ENCODE peak calls at places on chromosomes 1 and 21, in eight cellular contexts. M is ovary; A is left ventricle myocardium inferior; F is spleen; K is mammary epithelial cell; W is CD8-positive, alpha-beta memory T cell; S is Panc1; U is heart right ventricle. J is an unnamed sample. For H3K4me1, the result is how much of the 10 kb centered on the place peaks cover.

GRCh38 chr1:50774759-50775351 is 185.2 kb downstream of the FAF1 start:
- DNase-seq in K (peak), A (no peak), F (no peak), M (no peak), W (no peak), U (no peak), S (peak), J (no peak)

GRCh38 chr1:193121616-193122593 is at the start of gene CDC73:
- DNase-seq in S (peak), U (peak), W (peak), A (peak), K (peak), M (peak), F (peak), J (peak)

GRCh38 chr1:35808376-35809155 is 750 bp downstream of the AGO4 start:
- DNase-seq in S (no peak), U (peak), A (peak), F (peak), M (peak), K (peak), W (no peak), J (peak)

GRCh38 chr21:33261635-33262034 is 4.5 kb upstream of the IL10RB start:
- DNase-seq in F (no peak), K (no peak), W (no peak), A (no peak), M (no peak), U (no peak), S (no peak), J (peak)

GRCh38 chr1:94549706-94550105 is 8.1 kb upstream of the F3 start:
- DNase-seq in F (no peak), M (no peak), K (peak), S (no peak), A (no peak), U (no peak), W (no peak), J (no peak)

GRCh38 chr1:19079541-19079940 is 123.1 kb upstream of the IFFO2 start:
- DNase-seq in M (no peak), S (no peak), F (no peak), K (no peak), U (no peak), W (no peak), A (no peak), J (no peak)

GRCh38 chr1:42422672-42423236 is 33.1 kb downstream of the ZMYND12 start:
- DNase-seq in F (no peak), U (peak), S (no peak), A (no peak), W (no peak), K (no peak), M (no peak), J (no peak)

GRCh38 chr1:75677443-75677842 is 47.1 kb upstream of the ACADM start:
- DNase-seq in A (no peak), W (no peak), U (no peak), F (no peak), M (no peak), S (no peak), K (no peak), J (no peak)

GRCh38 chr1:23967871-23968270 is 8.2 kb downstream of the PNRC2 start:
- DNase-seq in M (no peak), F (no peak), W (no peak), S (no peak), U (no peak), K (no peak), A (no peak), J (no peak)

DNA sequence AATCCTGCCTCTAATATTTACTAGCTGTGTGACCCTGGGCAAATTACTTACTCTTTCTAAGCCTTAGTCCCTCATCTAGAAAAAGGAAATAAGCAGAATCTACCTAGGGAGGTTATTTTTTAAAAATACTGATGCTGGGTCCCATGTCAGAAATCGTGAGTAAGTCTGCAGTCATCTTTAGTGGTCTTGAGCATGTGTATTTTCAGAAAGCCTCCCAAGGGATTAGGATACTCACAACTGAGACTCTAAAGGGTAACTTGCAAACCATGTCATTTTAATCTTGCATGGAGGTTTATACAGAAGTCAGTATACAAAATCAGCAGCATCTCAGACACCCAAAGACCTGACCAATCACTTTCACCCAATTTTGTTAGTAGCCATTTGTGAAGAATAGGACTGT is 43.2 kb downstream of the DSTYK start:
- DNase-seq in F (no peak), S (no peak), K (no peak), A (no peak), U (no peak), W (no peak), M (no peak), J (no peak)
- H3K4me1 ChIP-seq in F (under half), S (under half), K (under half), A (under half), U (under half), W (under half), M (under half), J (under half)

DNA sequence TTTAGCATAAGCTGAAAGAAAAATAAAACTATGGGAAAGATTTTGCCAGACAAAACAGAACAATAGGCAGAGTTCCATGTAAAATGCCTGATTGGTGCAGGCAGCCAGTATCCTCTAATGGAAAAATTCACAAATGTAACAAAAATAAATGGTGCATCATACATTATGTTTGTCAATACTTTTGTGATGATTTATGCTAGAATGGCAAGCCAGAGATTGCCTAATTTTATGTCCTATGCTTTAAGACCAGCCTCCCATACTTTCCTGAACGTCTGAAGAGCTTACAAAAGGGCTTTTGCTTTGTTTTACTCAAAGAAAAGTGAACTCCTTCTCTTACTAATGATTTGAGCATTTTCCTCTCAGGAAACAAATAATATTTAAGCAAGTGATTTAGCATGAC is 81.5 kb upstream of the KCNJ15 start:
- DNase-seq in S (no peak), W (no peak), K (no peak), F (no peak), M (no peak), U (no peak), A (no peak), J (no peak)
- H3K4me1 ChIP-seq in S (under half), W (under half), K (under half), F (under half), M (under half), U (under half), A (under half), J (under half)

DNA sequence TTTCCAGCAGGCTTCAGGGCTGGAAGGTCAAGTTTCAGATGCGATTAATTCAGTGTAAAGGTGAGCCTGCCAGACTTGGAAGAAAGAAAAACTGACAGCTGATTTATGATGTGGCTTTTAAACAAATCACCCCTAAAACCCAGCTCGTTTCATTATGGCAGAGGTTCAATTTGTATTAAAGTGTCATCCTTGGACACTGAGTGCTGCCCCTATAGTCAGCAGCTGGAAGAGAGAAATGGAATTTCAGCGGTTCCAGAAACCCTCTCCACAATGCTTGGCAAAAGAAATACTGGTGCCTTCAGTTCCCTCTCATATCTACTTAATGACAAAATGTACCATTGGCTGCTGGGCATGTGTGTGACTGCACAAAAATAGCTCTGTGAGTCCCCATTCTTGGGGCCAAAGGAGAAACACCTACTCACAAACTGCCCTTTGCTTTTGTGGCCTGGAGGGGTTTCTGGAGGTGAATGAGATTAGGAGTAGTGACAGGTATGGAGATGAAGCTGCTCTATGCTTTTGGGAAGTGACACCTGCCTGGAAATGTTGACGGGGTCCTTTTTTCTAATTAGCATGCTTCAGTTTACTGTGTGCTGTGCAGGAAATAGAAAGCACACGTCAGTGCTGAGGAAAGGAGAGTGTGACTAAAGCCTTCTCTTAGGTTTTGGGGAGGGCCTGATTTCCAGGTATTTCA is 95.1 kb upstream of the TSPAN2 start:
- DNase-seq in U (no peak), A (no peak), M (no peak), S (no peak), W (no peak), K (no peak), F (no peak), J (no peak)
- H3K4me1 ChIP-seq in U (under half), A (half or more), M (under half), S (under half), W (under half), K (under half), F (under half), J (under half)

GRCh38 chr1:6870571-6870970 is 85.3 kb downstream of the CAMTA1 start:
- DNase-seq in K (no peak), W (no peak), S (no peak), A (no peak), M (no peak), U (no peak), F (no peak), J (no peak)

GRCh38 chr1:6873298-6874015 is 88.2 kb downstream of the CAMTA1 start:
- DNase-seq in W (no peak), S (no peak), K (no peak), A (no peak), M (no peak), F (no peak), U (no peak), J (no peak)

GRCh38 chr1:6871300-6871972 is 86.2 kb downstream of the CAMTA1 start:
- DNase-seq in M (no peak), W (no peak), U (no peak), K (no peak), F (no peak), A (no peak), S (no peak), J (no peak)

GRCh38 chr1:6872573-6873261 is 87.5 kb downstream of the CAMTA1 start:
- DNase-seq in W (no peak), S (no peak), A (no peak), F (no peak), K (no peak), U (no peak), M (no peak), J (no peak)

GRCh38 chr1:6874298-6874697 is 89.0 kb downstream of the CAMTA1 start:
- DNase-seq in S (no peak), F (no peak), U (no peak), A (no peak), K (no peak), M (no peak), W (no peak), J (no peak)
- H3K4me1 ChIP-seq in S (under half), F (under half), U (under half), A (under half), K (under half), M (under half), W (under half), J (under half)

GRCh38 chr1:114086601-114087368 is 66.9 kb downstream of the SYT6 start:
- DNase-seq in W (no peak), M (no peak), F (no peak), U (no peak), A (no peak), K (no peak), S (no peak), J (no peak)
- H3K4me1 ChIP-seq in W (under half), M (under half), F (under half), U (under half), A (under half), K (under half), S (under half), J (under half)

J was measured in lower lobe of right lung.